ENCODE peak calls at places on chromosomes 13 and 19, in five cellular contexts. T is GM12878, Y is psoas muscle, V is RWPE1, D is adrenal gland. U is an unnamed sample.

GRCh38 chr13:98517576-98518310 is 59.2 kb downstream of the STK24 start:
- DNase-seq in D (no peak), V (no peak), Y (no peak), T (peak; percentile 66), U (no peak)

GRCh38 chr19:38683393-38684077 is 36.1 kb downstream of the ACTN4 start:
- DNase-seq in Y (peak; percentile 77), V (peak; percentile 94), D (peak; percentile 97), T (no peak), U (peak; percentile 99)

GRCh38 chr13:35260316-35260715 is 216.2 kb downstream of the MAB21L1 start:
- DNase-seq in D (no peak), T (no peak), V (no peak), Y (no peak), U (no peak)

GRCh38 chr19:53989600-53990533 is 1.6 kb upstream of the CACNG6 start:
- DNase-seq in T (no peak), V (no peak), D (no peak), Y (no peak), U (no peak)

GRCh38 chr13:113077566-113077952 is 28.0 kb upstream of the F7 start:
- DNase-seq in T (no peak), D (no peak), Y (no peak), V (no peak), U (no peak)

GRCh38 chr19:10246511-10246910 is 5.5 kb upstream of the MRPL4 start:
- DNase-seq in T (no peak), V (no peak), Y (no peak), D (no peak), U (no peak)

GRCh38 chr13:27797228-27797624 is 4.9 kb downstream of the GSX1 start:
- DNase-seq in V (peak; percentile 22), D (no peak), Y (no peak), T (no peak), U (peak; percentile 16)

GRCh38 chr19:49920624-49921363 is 8.2 kb upstream of the ATF5 start:
- DNase-seq in T (peak; percentile 83), Y (no peak), D (no peak), V (no peak), U (no peak)

GRCh38 chr19:30664358-30665058 is 292.3 kb downstream of the ZNF536 start:
- DNase-seq in V (no peak), T (no peak), Y (peak; percentile 31), D (peak; percentile 93), U (no peak)

DNA sequence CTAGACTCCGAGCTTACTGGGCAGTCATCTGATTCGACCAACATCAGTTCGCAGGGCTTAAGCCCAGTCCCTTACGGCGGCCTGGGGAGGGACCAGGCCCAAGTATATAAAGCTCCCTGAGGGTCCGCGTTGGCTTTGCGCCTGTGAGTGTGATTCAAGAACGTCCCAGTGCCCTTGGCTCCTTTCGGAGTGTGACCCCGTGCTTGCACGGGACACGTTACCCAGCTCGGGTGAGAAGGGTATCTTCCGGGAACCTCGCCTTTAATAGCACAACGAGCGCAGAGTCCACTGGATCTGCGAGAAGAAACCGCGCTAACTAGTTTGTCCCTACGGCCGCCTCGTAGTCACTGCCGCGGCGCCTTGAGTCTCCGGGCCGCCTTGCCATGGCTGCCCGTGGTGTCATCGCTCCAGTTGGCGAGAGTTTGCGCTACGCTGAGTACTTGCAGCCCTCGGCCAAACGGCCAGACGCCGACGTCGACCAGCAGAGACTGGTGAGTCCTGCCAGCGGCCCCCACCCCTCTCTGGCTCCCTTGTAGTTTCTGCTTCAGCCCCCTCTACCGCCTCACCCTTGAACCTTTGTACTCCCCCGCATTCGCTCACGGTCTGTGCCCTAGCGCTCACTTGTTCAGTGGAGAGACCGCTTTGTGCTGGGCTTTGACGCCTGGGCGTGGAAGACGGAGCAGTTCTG is at the start of gene DNAJC15:
- DNase-seq in D (peak; percentile 73), T (peak; percentile 57), Y (peak; percentile 91), V (no peak), U (peak; percentile 65)
- TF ChIP-seq CTCF in D (no peak), T (peak; percentile 22), Y (no peak), V (no peak), U (no peak)

DNA sequence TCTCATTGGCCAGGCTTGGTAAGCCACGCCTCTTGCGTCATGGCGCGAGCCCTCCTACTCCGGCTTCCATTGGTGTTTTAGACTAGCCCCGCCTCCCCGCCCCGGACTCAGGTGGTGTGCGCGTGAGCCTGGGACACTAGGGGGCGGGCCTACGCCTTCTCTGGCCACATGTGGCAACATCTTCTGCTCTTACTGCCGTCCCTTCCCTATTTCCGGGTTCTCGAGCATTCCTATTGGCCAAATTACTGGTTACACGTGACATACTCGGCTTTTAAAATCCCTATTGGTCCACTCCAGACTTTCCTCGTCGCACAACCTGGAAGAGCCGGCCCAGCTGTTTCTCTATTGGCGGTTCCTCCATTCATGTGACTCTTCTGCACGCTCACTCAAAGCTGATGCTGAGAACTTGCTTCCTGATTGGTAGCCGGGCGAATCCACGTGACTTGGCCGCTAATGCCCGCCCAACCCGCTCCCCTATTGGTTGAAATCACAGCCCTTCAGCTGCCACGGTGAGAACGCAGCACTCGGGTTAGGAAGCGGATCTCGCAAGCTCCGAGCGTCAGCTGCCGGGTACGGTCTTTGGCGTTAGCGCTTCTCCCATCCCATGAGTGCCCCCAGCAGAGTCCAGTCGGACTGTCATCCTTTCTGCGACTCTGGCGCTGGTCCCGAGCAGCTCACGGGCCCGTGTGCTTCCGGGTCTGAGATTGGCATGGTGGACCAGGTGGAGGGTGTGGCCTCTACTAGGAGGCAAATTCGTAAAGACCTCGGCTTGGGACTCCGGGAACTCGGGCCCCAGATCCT is at the start of gene BLOC1S3:
- DNase-seq in Y (peak; percentile 100), T (peak; percentile 100), V (peak; percentile 99), D (peak; percentile 100), U (peak; percentile 100)
- TF ChIP-seq CTCF in Y (peak; percentile 25), T (peak; percentile 19), V (peak; percentile 30), D (peak; percentile 42), U (no peak)

DNA sequence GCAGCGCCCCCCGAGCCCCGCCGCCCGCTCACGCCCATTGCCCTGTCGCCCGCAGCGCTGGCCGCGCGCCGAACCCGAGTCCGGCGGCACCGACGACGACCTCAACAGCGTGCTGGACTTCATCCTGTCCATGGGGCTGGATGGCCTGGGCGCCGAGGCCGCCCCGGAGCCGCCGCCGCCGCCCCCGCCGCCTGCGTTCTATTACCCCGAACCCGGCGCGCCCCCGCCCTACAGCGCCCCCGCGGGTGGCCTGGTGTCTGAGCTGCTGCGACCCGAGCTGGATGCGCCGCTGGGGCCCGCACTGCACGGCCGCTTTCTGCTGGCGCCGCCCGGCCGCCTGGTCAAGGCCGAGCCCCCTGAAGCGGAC is 518 bp downstream of the KLF2 start:
- DNase-seq in D (peak; percentile 39), T (no peak), V (no peak), Y (peak; percentile 66), U (no peak)
- TF ChIP-seq CTCF in D (peak; percentile 26), T (peak; percentile 17), V (peak; percentile 39), Y (peak; percentile 10), U (no peak)

GRCh38 chr19:41701401-41702075 is 6.9 kb upstream of the CEACAM5 start:
- DNase-seq in Y (no peak), D (no peak), T (no peak), V (no peak), U (peak; percentile 8)
- TF ChIP-seq CTCF in Y (no peak), D (no peak), T (peak; percentile 51), V (no peak), U (no peak)

GRCh38 chr19:44903602-44904425 is 1.8 kb upstream of the APOE start:
- DNase-seq in Y (peak; percentile 75), T (no peak), V (peak; percentile 45), D (peak; percentile 70), U (peak; percentile 63)

GRCh38 chr19:44905437-44906160 is at the start of gene APOE:
- DNase-seq in D (peak; percentile 80), Y (no peak), T (no peak), V (no peak), U (no peak)

GRCh38 chr19:44907613-44908012 is 2.0 kb downstream of the APOE start:
- DNase-seq in Y (no peak), V (no peak), T (no peak), D (no peak), U (no peak)

GRCh38 chr19:44903216-44903601 is 2.4 kb upstream of the APOE start:
- DNase-seq in V (no peak), T (no peak), Y (no peak), D (no peak), U (no peak)

DNA sequence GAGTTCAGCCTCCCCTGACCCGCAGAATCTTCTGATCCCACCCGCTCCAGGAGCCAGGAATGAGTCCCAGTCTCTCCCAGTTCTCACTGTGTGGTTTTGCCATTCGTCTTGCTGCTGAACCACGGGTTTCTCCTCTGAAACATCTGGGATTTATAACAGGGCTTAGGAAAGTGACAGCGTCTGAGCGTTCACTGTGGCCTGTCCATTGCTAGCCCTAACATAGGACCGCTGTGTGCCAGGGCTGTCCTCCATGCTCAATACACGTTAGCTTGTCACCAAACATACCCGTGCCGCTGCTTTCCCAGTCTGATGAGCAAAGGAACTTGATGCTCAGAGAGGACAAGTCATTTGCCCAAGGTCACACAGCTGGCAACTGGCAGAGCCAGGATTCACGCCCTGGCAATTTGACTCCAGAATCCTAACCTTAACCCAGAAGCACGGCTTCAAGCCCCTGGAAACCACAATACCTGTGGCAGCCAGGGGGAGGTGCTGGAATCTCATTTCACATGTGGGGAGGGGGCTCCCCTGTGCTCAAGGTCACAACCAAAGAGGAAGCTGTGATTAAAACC is 1.1 kb upstream of the APOE start:
- DNase-seq in Y (no peak), D (peak; percentile 77), V (no peak), T (no peak), U (no peak)
- TF ChIP-seq CTCF in Y (peak; percentile 5), D (peak; percentile 52), V (peak; percentile 27), T (no peak), U (peak; percentile 30)

DNA sequence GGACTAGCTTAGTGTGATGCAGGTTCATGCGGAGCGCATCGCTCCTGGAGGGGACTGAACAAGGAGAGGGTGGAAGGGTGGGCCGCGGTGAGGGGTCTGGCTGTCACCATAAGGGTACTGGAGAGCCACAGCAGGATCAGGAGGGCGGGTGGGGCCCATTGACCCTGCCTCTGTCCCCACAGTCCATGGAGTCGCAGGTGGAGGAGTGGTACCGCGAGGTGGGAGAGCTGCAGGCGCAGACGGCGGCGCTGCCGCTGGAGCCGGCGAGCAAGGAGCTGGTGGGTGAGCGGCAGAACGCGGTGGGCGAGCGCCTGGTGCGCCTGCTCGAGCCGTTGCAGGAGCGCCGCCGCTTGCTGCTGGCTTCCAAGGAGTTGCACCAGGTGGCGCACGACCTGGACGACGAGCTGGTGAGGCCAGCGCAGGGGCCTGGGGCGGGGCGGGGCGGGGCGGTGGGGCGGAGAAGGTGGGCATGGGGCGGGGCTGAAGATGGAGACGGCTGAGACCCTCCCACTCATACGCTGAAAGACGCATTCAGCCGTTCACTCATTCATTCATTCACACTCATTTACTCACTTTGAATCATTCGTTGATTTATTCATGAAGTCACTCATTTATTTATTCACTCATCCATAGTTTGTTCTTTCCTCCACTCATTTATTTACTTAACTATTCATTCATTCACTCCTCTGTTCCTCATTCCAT is 27.5 kb upstream of the SHKBP1 start:
- DNase-seq in V (no peak), D (peak; percentile 59), T (no peak), Y (peak; percentile 55), U (peak; percentile 67)
- TF ChIP-seq CTCF in V (peak; percentile 69), D (peak; percentile 42), T (peak; percentile 63), Y (peak; percentile 33), U (peak; percentile 42)

U was measured in MCF 10A.